ENCODE peak calls at places on chromosomes 7 and 10, in six cellular contexts. K, T, U, W, X and O are unnamed samples.

GRCh38 chr7:141674702-141675101 is 27.3 kb downstream of the DENND11 start:
- DNase-seq in K (no peak), T (no peak), U (no peak), W (no peak), X (peak; percentile 71), O (no peak)

GRCh38 chr10:69801434-69802315 is at the start of gene COL13A1:
- DNase-seq in K (no peak), T (peak; percentile 75), U (peak; percentile 35), W (no peak), X (peak; percentile 89), O (peak; percentile 71)

GRCh38 chr10:59905735-59906416 is 480 bp downstream of the CCDC6 start:
- DNase-seq in K (no peak), T (no peak), U (no peak), W (no peak), X (no peak), O (no peak)

GRCh38 chr7:71198887-71199286 is 66.9 kb downstream of the GALNT17 start:
- DNase-seq in K (no peak), T (no peak), U (no peak), W (no peak), X (no peak), O (no peak)

GRCh38 chr7:21327422-21328191 is 100.3 kb upstream of the SP4 start:
- DNase-seq in K (no peak), T (no peak), U (no peak), W (no peak), X (no peak), O (no peak)

GRCh38 chr10:60649485-60650271 is 128.6 kb upstream of the CDK1 start:
- DNase-seq in K (no peak), T (no peak), U (no peak), W (no peak), X (no peak), O (no peak)

GRCh38 chr7:27235387-27236052 is 7.1 kb upstream of the EVX1 start:
- DNase-seq in K (no peak), T (no peak), U (peak; percentile 73), W (peak; percentile 13), X (peak; percentile 86), O (peak; percentile 16)

GRCh38 chr7:81244213-81244612 is 325.4 kb upstream of the SEMA3C start:
- DNase-seq in K (no peak), T (peak; percentile 35), U (peak; percentile 61), W (no peak), X (no peak), O (peak; percentile 42)

GRCh38 chr10:91907033-91907594 is 2.2 kb downstream of the FGFBP3 start:
- DNase-seq in K (no peak), T (no peak), U (no peak), W (no peak), X (no peak), O (no peak)

GRCh38 chr10:124197301-124198148 is 104.1 kb upstream of the CHST15 start:
- DNase-seq in K (no peak), T (no peak), U (no peak), W (no peak), X (no peak), O (no peak)
- TF ChIP-seq CEBPB in K (no peak), T (no peak), U (no peak), W (no peak), X (no peak), O (no peak)

GRCh38 chr7:146654048-146654447 is 537.4 kb downstream of the CNTNAP2 start:
- DNase-seq in K (no peak), T (no peak), U (no peak), W (no peak), X (no peak), O (no peak)

GRCh38 chr7:146659732-146660131 is 543.1 kb downstream of the CNTNAP2 start:
- DNase-seq in K (no peak), T (no peak), U (no peak), W (no peak), X (no peak), O (no peak)

GRCh38 chr7:146656988-146657387 is 540.4 kb downstream of the CNTNAP2 start:
- DNase-seq in K (no peak), T (no peak), U (no peak), W (no peak), X (no peak), O (no peak)

GRCh38 chr7:146658604-146659003 is 542.0 kb downstream of the CNTNAP2 start:
- DNase-seq in K (no peak), T (no peak), U (no peak), W (no peak), X (no peak), O (no peak)

GRCh38 chr7:146655928-146656797 is 539.6 kb downstream of the CNTNAP2 start:
- DNase-seq in K (no peak), T (no peak), U (no peak), W (no peak), X (no peak), O (no peak)
- TF ChIP-seq CEBPB in K (no peak), T (no peak), U (no peak), W (no peak), X (no peak), O (no peak)

GRCh38 chr10:13349776-13350274 is 1.7 kb upstream of the SEPHS1 start:
- DNase-seq in K (no peak), T (peak; percentile 54), U (no peak), W (no peak), X (peak; percentile 87), O (no peak)

GRCh38 chr10:13354783-13355182 is 6.7 kb upstream of the SEPHS1 start:
- DNase-seq in K (no peak), T (no peak), U (no peak), W (no peak), X (no peak), O (no peak)

GRCh38 chr10:13351340-13351915 is 3.3 kb upstream of the SEPHS1 start:
- DNase-seq in K (no peak), T (no peak), U (no peak), W (no peak), X (peak; percentile 70), O (no peak)

GRCh38 chr10:13356392-13356791 is 8.3 kb upstream of the SEPHS1 start:
- DNase-seq in K (no peak), T (no peak), U (no peak), W (no peak), X (no peak), O (no peak)

GRCh38 chr10:13352519-13352918 is 4.4 kb upstream of the SEPHS1 start:
- DNase-seq in K (no peak), T (no peak), U (no peak), W (peak; percentile 26), X (peak; percentile 65), O (no peak)
- TF ChIP-seq CEBPB in K (no peak), T (no peak), U (no peak), W (no peak), X (no peak), O (no peak)

DNA sequence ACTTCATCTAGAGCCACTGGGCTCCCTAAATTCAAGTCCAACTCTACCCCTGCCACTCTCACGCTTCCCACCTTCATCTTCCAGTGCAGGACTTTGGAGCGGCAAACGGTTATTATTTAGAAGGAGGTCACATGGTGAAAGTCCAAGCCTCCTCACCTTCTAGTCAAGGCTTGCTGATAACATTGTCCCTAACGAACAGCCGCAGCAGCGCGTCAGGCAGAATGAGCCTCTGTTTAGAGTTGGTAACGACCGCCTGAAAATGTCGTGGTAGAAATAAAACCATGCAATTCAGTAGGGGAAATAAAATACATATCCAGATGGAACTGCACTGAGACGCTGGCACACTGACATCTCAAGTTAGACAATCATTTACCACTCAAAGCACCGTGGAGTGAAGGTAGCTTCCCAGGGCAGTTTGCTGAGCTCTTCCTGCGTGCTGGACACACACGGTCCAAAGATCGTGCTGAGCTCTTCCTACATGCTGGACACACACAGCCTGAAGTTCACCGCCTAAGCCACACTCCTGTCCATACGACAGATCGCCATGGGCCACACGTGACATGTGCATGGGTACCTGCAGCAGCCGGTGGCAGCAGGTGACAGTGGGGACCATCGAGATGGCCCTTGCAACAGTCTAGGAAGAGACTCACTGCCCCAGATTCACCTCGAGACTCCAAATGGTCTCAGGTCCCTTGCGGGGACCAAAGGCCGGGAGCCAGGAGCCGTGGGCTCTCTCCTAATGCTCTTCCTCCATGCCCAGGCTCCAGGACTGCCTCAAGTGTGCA is 323.5 kb downstream of the PTPRN2 start:
- DNase-seq in K (no peak), T (no peak), U (no peak), W (peak; percentile 89), X (no peak), O (no peak)
- TF ChIP-seq CEBPB in K (no peak), T (no peak), U (no peak), W (no peak), X (no peak), O (no peak)

GRCh38 chr7:128829391-128830166 is 627 bp upstream of the FLNC start:
- DNase-seq in K (no peak), T (peak; percentile 84), U (no peak), W (no peak), X (no peak), O (no peak)
- TF ChIP-seq CEBPB in K (no peak), T (peak; percentile 18), U (no peak), W (no peak), X (no peak), O (no peak)

GRCh38 chr7:117323585-117323876 is 673 bp upstream of the WNT2 start:
- DNase-seq in K (no peak), T (no peak), U (no peak), W (no peak), X (no peak), O (no peak)
- TF ChIP-seq CEBPB in K (no peak), T (no peak), U (no peak), W (no peak), X (no peak), O (no peak)

DNA sequence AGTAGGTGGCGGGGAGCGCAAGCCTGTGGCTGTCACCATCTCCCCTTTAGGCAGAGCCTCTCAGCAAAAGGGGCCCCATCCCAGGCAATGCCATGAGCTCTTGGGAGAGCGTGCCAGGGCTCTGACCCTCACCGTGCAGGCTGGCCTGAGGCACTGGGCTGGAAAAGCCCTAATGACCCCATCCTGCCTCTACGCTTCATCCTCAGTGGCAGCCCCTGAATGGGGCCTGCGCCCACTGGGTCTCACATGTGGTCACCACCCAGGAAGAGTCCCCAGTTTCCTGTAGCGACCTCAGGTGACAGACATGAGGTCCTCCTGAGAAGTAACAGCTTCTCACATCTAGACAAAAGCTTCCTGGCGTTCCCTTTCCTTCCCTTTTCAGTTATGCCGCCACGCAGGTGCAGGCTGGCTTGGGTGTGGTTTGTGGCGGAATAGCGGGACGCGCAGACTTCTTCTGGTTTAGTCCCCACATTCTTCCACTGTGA is 59.2 kb downstream of the CLEC2L start:
- DNase-seq in K (no peak), T (no peak), U (no peak), W (no peak), X (no peak), O (no peak)
- TF ChIP-seq CEBPB in K (no peak), T (no peak), U (no peak), W (no peak), X (no peak), O (no peak)

DNA sequence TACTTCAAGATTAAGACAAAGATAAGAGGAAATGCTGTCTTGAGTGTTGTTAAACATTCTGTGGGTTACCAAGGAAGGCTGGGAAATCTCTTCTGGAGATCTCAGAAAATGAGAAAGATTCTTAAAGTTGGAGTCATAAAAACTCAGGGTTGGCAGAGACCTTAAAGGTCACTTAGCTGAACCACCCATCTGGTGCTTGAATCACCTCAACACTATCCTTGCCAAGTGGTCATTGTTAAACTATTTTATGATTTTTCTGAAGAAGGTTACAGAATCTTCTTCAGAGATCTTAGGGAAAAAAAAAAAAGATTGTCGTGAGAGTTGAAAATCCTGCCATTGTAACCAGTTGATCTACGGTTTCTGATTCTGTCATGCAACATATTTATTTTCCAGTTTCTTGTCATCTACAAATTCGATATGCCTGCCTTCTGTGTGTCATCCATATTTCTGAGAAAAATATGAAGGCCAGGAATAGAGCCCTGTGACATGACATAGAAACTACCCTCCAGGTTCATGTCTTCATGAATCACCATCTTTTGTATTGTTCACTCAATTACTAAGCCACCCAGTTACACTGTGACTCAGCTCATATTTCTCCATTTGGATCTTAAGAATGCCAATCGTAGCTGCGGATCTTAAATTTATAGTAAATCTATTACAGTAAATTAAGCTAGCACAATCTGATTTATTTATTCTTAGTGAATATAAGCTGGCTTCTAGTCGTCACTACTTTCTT is 179.3 kb downstream of the ST7 start:
- DNase-seq in K (no peak), T (peak; percentile 92), U (peak; percentile 80), W (no peak), X (no peak), O (peak; percentile 42)
- TF ChIP-seq CEBPB in K (no peak), T (peak; percentile 61), U (no peak), W (no peak), X (no peak), O (peak; percentile 52)